ENCODE peak calls at places on chromosomes 7 and 10, in nine cellular contexts. E is ELR; B is esophagus muscularis mucosa; I is NCI-H345; H is HFFc6; Q is stimulated activated CD4-positive, alpha-beta T cell treated with anti-CD3 and anti-CD28 coated beads, TNF-alpha, amount 100 ng/mL, for 1 hour; M is hepatocyte; W is NT2/D1; K is PC-3. N is an unnamed sample.

GRCh38 chr7:2175514-2175913 is 57.2 kb downstream of the MAD1L1 start:
- DNase-seq in E (peak), B (no peak), I (no peak), H (peak), Q (no peak), M (peak), W (peak), K (peak), N (peak)

GRCh38 chr7:129434846-129435318 is 650 bp downstream of the STRIP2 start:
- DNase-seq in E (peak), B (no peak), I (no peak), H (no peak), Q (no peak), M (peak), W (peak), K (no peak), N (peak)

GRCh38 chr10:6755891-6756460 is 175.9 kb upstream of the PRKCQ start:
- DNase-seq in E (peak), B (no peak), I (no peak), H (peak), Q (no peak), M (no peak), W (no peak), K (no peak), N (no peak)

GRCh38 chr10:96835826-96836365 is 3.8 kb downstream of the LCOR start:
- DNase-seq in E (no peak), B (no peak), I (no peak), H (no peak), Q (no peak), M (peak), W (no peak), K (no peak), N (no peak)

GRCh38 chr10:16639457-16639856 is 117.8 kb upstream of the C1QL3 start:
- DNase-seq in E (no peak), B (no peak), I (no peak), H (no peak), Q (no peak), M (no peak), W (no peak), K (no peak), N (no peak)

GRCh38 chr7:46909601-46910051 is 672.3 kb downstream of the TNS3 start:
- DNase-seq in E (peak), B (no peak), I (no peak), H (peak), Q (no peak), M (no peak), W (no peak), K (peak), N (peak)

GRCh38 chr7:71015260-71015900 is 116.6 kb upstream of the GALNT17 start:
- DNase-seq in E (no peak), B (no peak), I (no peak), H (no peak), Q (no peak), M (no peak), W (no peak), K (no peak), N (no peak)

GRCh38 chr7:32761451-32762320 is 129.9 kb downstream of the KBTBD2 start:
- DNase-seq in E (no peak), B (no peak), I (no peak), H (no peak), Q (no peak), M (no peak), W (no peak), K (no peak), N (no peak)

GRCh38 chr7:117682681-117683385 is 190.4 kb downstream of the CTTNBP2 start:
- DNase-seq in E (peak), B (no peak), I (no peak), H (no peak), Q (no peak), M (peak), W (no peak), K (peak), N (peak)

GRCh38 chr7:136079478-136079892 is 102.3 kb upstream of the MTPN start:
- DNase-seq in E (no peak), B (no peak), I (no peak), H (no peak), Q (no peak), M (no peak), W (no peak), K (no peak), N (no peak)

GRCh38 chr10:114603943-114604342 is 54.1 kb downstream of the ABLIM1 start:
- DNase-seq in E (no peak), B (no peak), I (no peak), H (no peak), Q (no peak), M (peak), W (no peak), K (peak), N (no peak)

GRCh38 chr10:43024942-43025700 is 51.7 kb upstream of the RET start:
- DNase-seq in E (no peak), B (peak), I (no peak), H (no peak), Q (no peak), M (no peak), W (no peak), K (no peak), N (no peak)

N was measured in HT1080.